ENCODE peak calls at places on chromosomes 3 and 15, in four cellular contexts. S is transverse colon, R is GM12878, M is stomach. N is an unnamed sample. For H3K36me3, the result is how much of the 10 kb centered on the place peaks cover.

GRCh38 chr3:66228707-66229106 is 7.9 kb downstream of the SLC25A26 start:
- DNase-seq in M (no peak), S (no peak), R (no peak), N (no peak)

GRCh38 chr3:25724948-25725645 is 58.1 kb downstream of the NGLY1 start:
- DNase-seq in M (no peak), R (no peak), S (no peak), N (no peak)

GRCh38 chr3:98561727-98562521 is 30.1 kb downstream of the GPR15 start:
- DNase-seq in M (no peak), R (no peak), S (no peak), N (no peak)

GRCh38 chr3:18751514-18751913 is 326.4 kb upstream of the SATB1 start:
- DNase-seq in S (no peak), M (no peak), R (no peak), N (no peak)

GRCh38 chr3:60055765-60056164 is 1005.9 kb upstream of the CFAP20DC start:
- DNase-seq in S (no peak), M (no peak), R (no peak), N (no peak)

GRCh38 chr3:81483046-81483445 is 278.4 kb downstream of the GBE1 start:
- DNase-seq in M (no peak), S (no peak), R (no peak), N (no peak)

GRCh38 chr3:136751259-136752045 is 726 bp downstream of the STAG1 start:
- DNase-seq in S (peak), R (no peak), M (peak), N (peak)

GRCh38 chr3:78497025-78497424 is 1270.8 kb downstream of the ROBO1 start:
- DNase-seq in M (no peak), S (no peak), R (no peak), N (no peak)

GRCh38 chr3:10351013-10351735 is 30.3 kb upstream of the SEC13 start:
- DNase-seq in R (no peak), M (no peak), S (no peak), N (no peak)

GRCh38 chr15:31977812-31978662 is 52.3 kb upstream of the CHRNA7 start:
- DNase-seq in S (peak), R (no peak), M (peak), N (no peak)

DNA sequence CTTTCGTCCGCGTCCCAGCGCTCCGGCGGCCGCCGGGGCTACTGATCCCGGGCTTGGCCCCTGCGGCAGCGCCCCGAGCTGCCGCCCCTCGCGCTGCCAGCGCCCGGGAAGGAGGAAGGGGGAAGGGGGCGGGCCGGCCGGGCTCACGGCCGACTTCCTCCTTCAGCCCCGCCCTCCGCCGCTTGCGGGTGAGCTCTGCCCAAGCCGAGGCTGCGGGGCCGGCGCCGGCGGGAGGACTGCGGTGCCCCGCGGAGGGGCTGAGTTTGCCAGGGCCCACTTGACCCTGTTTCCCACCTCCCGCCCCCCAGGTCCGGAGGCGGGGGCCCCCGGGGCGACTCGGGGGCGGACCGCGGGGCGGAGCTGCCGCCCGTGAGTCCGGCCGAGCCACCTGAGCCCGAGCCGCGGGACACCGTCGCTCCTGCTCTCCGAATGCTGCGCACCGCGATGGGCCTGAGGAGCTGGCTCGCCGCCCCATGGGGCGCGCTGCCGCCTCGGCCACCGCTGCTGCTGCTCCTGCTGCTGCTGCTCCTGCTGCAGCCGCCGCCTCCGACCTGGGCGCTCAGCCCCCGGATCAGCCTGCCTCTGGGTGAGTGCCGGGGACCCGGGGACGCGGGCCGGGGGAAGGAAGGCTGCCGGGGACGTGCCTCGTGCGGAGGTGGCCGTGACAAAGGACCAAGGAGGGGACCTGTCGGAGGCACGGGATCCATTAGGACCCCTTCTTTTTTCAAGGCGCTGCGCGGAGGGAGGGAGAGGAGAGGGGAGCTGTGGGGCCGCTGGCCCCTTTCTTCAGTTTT is at the start of gene SEMA4B:
- DNase-seq in M (peak), R (no peak), S (peak), N (peak)
- H3K27ac ChIP-seq in M (peak), R (peak), S (peak), N (peak)

GRCh38 chr3:130950641-130951040 is 56.8 kb downstream of the ATP2C1 start:
- DNase-seq in S (no peak), M (no peak), R (no peak), N (no peak)

GRCh38 chr3:130946876-130947275 is 53.0 kb downstream of the ATP2C1 start:
- DNase-seq in S (no peak), M (no peak), R (no peak), N (no peak)

GRCh38 chr3:130950124-130950523 is 56.2 kb downstream of the ATP2C1 start:
- DNase-seq in S (no peak), M (no peak), R (no peak), N (no peak)

GRCh38 chr3:130948374-130948773 is 54.5 kb downstream of the ATP2C1 start:
- DNase-seq in M (no peak), S (no peak), R (no peak), N (no peak)

GRCh38 chr3:130948929-130949328 is 55.0 kb downstream of the ATP2C1 start:
- DNase-seq in M (no peak), R (no peak), S (no peak), N (no peak)
- H3K36me3 ChIP-seq in M (under half), R (under half), S (under half), N (under half)

DNA sequence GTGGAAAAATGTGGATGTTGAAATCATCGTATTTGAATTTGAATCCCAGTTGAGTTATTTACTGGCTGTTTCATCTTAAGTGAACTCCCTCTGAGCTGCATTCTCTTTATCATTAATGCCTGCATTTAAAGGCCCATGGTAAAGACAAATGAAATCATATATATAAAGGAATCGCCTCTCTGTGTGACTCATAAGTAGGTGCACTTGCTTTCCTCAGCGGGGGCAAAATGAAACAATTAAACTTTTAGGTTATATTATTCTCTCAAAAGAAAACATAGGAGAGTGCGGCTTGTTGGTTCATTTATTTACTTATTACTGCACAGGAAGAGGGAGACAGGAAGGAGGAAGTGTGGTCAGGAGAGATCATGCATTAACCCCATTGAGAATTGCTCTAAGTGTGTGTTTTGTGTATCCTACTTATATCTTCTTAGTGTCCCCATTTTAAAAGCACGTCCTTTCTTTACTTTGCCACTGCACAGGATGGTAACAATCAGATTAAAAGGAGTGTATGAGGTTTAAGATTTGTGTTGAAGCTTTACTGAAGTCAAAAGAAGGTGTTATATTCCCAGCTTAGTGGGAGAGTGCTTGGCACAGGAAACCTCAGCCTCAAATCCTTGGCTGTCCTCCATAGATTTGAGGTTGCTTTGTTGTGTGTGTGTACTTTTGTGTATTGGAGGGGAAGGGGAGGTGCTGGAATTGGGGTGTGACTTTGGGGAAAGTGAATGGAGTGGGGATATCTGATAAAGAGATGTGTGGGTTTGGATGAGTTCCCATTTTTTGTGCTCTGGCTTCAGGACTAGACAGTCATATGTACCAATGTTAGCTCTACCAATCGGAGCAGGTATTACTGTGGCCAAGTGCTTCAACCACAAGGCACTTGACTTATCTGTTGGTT is 595.8 kb upstream of the NR2F2 start:
- DNase-seq in R (no peak), S (no peak), M (no peak), N (no peak)
- TF ChIP-seq POLR2AphosphoS5 in R (no peak), S (no peak), M (no peak), N (no peak)

DNA sequence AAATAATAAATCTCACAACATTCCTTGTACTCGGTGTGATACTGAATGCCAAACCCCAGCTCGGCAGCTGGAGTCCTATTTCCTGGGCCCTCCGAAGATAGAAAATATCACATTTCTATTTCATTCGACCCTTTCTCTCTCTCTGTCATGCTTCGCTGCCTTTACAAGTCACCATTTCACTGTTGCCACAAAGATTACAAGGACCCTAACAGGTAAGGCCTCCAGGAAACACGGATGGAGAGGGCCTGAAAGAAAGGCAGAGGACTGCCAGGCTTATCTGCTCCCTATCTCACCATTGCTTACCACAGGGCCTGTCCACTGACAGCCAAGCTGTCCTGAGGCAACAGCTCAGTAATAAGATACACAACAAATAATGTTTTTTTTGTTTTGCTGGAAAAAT is 376.5 kb downstream of the MECOM start:
- DNase-seq in M (no peak), S (no peak), R (no peak), N (no peak)
- H3K27ac ChIP-seq in M (peak), S (peak), R (no peak), N (peak)